ENCODE peak calls at places on chromosomes 2 and 18, in seven cellular contexts. T, G, H, I, O, W and V are unnamed samples.

GRCh38 chr2:86072271-86072858 is 33.3 kb downstream of the POLR1A start:
- DNase-seq in T (no peak), G (no peak), H (no peak), I (peak; percentile 90), O (no peak), W (no peak), V (no peak)

GRCh38 chr18:59659486-59660187 is 37.6 kb downstream of the CCBE1 start:
- DNase-seq in T (peak; percentile 50), G (no peak), H (no peak), I (no peak), O (no peak), W (no peak), V (no peak)

GRCh38 chr2:158202151-158202778 is 100.6 kb downstream of the UPP2 start:
- DNase-seq in T (no peak), G (no peak), H (no peak), I (no peak), O (no peak), W (no peak), V (no peak)

GRCh38 chr2:162840598-162841246 is 2.2 kb upstream of the KCNH7 start:
- DNase-seq in T (peak; percentile 38), G (peak; percentile 80), H (no peak), I (peak; percentile 56), O (no peak), W (no peak), V (no peak)

GRCh38 chr2:174666786-174667369 is 69.3 kb upstream of the WIPF1 start:
- DNase-seq in T (no peak), G (no peak), H (no peak), I (no peak), O (no peak), W (no peak), V (no peak)

GRCh38 chr18:49160075-49160930 is 209.5 kb upstream of the SMAD7 start:
- DNase-seq in T (peak; percentile 8), G (no peak), H (no peak), I (no peak), O (no peak), W (no peak), V (no peak)

GRCh38 chr2:70258532-70258875 is 567 bp downstream of the PCYOX1 start:
- DNase-seq in T (peak; percentile 17), G (no peak), H (no peak), I (peak; percentile 86), O (no peak), W (no peak), V (no peak)

GRCh38 chr2:144374163-144374661 is 145.7 kb downstream of the ZEB2 start:
- DNase-seq in T (peak; percentile 53), G (no peak), H (no peak), I (no peak), O (no peak), W (no peak), V (no peak)

GRCh38 chr2:198135481-198135934 is 331.1 kb downstream of the PLCL1 start:
- DNase-seq in T (no peak), G (no peak), H (no peak), I (no peak), O (no peak), W (no peak), V (no peak)

GRCh38 chr2:177393381-177393780 is 808 bp downstream of the AGPS start:
- DNase-seq in T (no peak), G (no peak), H (no peak), I (no peak), O (no peak), W (no peak), V (no peak)

GRCh38 chr18:75926811-75927210 is 499.3 kb upstream of the SMIM21 start:
- DNase-seq in T (no peak), G (no peak), H (no peak), I (no peak), O (no peak), W (no peak), V (no peak)

GRCh38 chr2:163185160-163185559 is 346.6 kb upstream of the KCNH7 start:
- DNase-seq in T (no peak), G (no peak), H (no peak), I (no peak), O (no peak), W (no peak), V (no peak)

GRCh38 chr2:240962371-240963064 is 35.9 kb upstream of the SNED1 start:
- DNase-seq in T (no peak), G (peak; percentile 31), H (no peak), I (peak; percentile 43), O (peak; percentile 88), W (peak; percentile 23), V (no peak)

GRCh38 chr2:98118852-98119251 is 31.9 kb downstream of the VWA3B start:
- DNase-seq in T (no peak), G (no peak), H (no peak), I (no peak), O (no peak), W (no peak), V (no peak)

GRCh38 chr2:185507703-185508102 is 230.9 kb upstream of the FSIP2 start:
- DNase-seq in T (no peak), G (no peak), H (no peak), I (no peak), O (no peak), W (no peak), V (no peak)

DNA sequence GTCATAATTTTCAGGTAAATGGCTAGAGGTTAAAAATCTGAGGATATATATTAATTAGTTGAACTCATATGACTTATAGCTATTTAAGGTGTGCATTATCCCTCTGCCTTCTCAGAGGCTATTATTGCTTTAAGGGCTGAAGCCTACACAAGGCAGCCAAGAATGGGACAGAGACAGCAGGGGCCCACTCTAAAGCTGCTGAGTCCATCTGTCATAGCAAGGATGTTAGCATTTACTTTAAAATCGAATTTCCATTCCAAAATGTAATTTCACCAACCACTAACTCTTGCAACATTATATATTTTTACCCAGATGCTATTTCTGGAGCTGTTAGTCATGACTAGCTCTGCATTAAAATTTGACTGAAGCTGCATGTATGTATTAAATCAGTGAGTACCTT is 236.3 kb upstream of the FSIP2 start:
- DNase-seq in T (no peak), G (no peak), H (no peak), I (no peak), O (no peak), W (no peak), V (no peak)
- H3K9me3 ChIP-seq in T (peaks cover 2% of the 10 kb centered on the region), G (no peaks in the 10 kb centered on the region), H (peaks cover 11% of the 10 kb centered on the region), I (peaks cover under 1% of the 10 kb centered on the region), O (no peaks in the 10 kb centered on the region), W (no peaks in the 10 kb centered on the region), V (peaks cover 3% of the 10 kb centered on the region)

DNA sequence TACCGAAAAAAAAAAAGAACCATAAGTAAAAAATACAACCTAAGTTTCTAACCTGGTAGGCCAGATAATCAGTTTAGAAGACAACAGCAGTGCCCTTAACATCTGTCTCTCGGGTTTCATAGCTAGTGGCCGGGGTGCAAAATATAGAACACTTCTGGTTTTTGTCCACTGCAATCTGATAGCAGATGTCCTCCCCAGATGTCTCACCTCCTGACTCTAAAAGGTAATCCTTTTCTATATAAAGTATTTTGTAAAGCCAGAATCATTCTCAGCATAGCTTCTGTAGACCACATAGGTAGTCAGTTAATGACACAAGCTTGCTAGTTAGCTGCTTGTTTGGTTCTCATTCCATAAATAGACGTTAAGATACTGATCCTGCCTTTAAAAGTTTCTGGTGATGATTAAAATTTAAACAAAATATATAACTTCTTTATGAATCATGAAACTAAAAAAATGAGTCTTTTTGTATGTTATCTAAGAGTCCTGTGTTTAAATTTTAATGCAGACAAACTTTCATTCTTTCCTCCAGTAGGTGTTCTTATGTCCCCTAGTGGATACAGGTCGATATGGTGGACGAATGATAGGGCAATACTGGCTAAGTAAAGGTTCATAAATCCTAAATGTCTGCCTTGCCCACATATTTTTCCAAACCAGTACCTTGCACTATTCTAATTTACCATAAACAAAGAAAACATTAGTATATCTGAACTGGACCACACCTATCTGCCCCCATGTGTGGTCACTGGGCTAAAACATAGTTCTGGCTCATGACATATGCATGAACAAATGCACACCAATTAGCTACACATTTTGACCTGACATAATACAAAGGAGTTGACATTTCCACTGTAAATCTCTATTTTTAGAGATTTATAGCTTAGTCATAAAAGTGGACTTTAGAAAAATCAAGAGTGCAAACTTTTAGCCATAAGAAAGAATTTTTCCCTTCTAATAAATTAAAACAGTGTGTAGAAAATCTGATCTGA is 171.0 kb downstream of the SRBD1 start:
- DNase-seq in T (peak; percentile 45), G (no peak), H (no peak), I (no peak), O (no peak), W (no peak), V (no peak)
- TF ChIP-seq CTCF in T (peak; percentile 26), G (peak; percentile 34), H (no peak), I (no peak), O (no peak), W (no peak), V (no peak)

GRCh38 chr2:89763254-89763580 is 1071.7 kb downstream of the RPIA start:
- DNase-seq in T (no peak), G (no peak), H (no peak), I (peak; percentile 82), O (no peak), W (no peak), V (no peak)

GRCh38 chr2:89763581-89764485 is 1072.4 kb downstream of the RPIA start:
- DNase-seq in T (no peak), G (no peak), H (no peak), I (peak; percentile 84), O (peak; percentile 89), W (no peak), V (no peak)

DNA sequence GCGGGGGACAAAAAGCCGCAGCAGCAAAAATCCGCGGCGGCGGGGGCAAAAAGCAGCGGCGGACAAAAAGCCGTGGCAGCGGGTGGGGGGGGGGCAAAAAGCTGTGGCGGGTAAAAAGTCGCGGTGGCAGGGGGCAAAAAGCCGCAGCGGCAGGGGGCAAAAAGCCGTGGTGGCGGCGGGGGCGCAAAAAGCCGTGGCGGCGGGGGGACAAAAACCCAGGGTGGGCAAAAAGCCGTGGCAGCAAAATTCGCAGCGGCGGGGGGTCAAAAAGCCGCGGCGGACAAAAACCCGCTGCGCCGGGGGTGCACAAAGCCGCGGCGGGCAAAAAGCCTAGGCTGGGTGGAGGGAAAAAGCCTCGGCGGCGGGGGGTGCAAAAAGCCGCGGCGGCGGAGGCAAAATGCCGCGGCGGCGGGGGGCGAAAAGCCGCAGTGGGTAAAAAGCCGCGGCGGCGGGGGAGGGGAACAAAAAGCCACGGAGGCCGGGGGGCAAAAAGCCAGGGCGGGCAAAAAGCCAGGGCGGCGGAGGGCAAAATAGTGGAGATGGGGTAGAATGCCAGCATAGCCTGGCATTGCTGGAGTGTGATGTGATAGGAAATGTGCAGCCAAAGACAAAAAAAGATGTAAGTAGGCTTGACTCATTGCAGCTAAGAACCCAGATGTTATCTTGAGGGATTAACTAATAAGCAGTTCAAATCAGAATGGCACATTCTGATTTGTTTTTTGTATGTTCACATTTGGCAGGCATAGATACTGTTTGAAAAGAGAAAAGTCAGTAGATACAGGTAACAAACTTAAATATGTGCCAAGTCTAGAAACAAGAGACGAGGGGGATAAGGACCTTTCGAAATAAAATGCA is 1076.3 kb downstream of the RPIA start:
- DNase-seq in T (no peak), G (no peak), H (no peak), I (peak; percentile 45), O (no peak), W (no peak), V (no peak)
- H3K9me3 ChIP-seq in T (peaks cover 36% of the 10 kb centered on the region), G (peaks cover 67% of the 10 kb centered on the region), H (peaks cover 9% of the 10 kb centered on the region), I (no peaks in the 10 kb centered on the region), O (peaks cover 5% of the 10 kb centered on the region), W (no peaks in the 10 kb centered on the region), V (no peaks in the 10 kb centered on the region)

GRCh38 chr2:52414596-52414995 is 1353.0 kb upstream of the CHAC2 start:
- DNase-seq in T (no peak), G (no peak), H (no peak), I (no peak), O (no peak), W (no peak), V (no peak)

DNA sequence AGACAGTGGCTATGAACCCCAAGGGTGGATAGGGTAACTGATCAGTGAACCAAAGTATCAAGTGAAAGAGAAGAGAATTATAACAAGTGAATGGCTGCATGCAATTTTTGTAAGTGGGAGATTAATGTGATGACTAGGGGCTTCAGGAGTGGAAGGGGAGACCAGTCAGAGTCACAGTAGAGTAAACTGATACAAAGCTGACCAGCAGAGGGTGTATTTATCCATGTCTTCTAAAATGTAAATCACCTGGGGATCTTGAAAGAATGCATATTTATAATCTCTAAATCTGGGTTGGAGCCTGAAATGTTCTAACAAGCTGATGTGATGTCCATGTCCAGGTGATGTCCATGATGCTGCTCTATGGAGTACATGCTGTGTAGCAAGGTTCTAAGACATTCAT is 1351.3 kb upstream of the CHAC2 start:
- DNase-seq in T (peak; percentile 33), G (no peak), H (no peak), I (no peak), O (no peak), W (no peak), V (no peak)
- TF ChIP-seq CTCF in T (peak; percentile 29), G (peak; percentile 62), H (no peak), I (no peak), O (no peak), W (no peak), V (no peak)